ENCODE peak calls at places on chromosomes 13 and 19, in six cellular contexts. P is Peyer's patch; V is uterus; D is cardiac muscle cell; X is effector memory CD4-positive, alpha-beta T cell; Q is thyroid gland. I is an unnamed sample.
A peak's percentile ranks its signal among the peaks of the same experiment; 100 is the strongest.

GRCh38 chr13:25701304-25701703 is 329.5 kb downstream of the ATP8A2 start:
- DNase-seq in Q (no peak), X (no peak), D (no peak), P (no peak), V (no peak), I (no peak)

GRCh38 chr13:48637601-48638000 is 16.1 kb upstream of the CYSLTR2 start:
- DNase-seq in Q (no peak), V (no peak), X (no peak), D (no peak), P (no peak), I (no peak)

GRCh38 chr19:20179946-20180345 is 12.9 kb downstream of the ZNF486 start:
- DNase-seq in X (no peak), V (no peak), D (no peak), Q (no peak), P (no peak), I (no peak)

GRCh38 chr13:100497394-100497793 is 91.2 kb downstream of the GGACT start:
- DNase-seq in Q (no peak), X (no peak), P (no peak), V (no peak), D (peak; percentile 87), I (no peak)

GRCh38 chr13:31461923-31462322 is 262.1 kb downstream of the B3GLCT start:
- DNase-seq in P (no peak), X (no peak), D (no peak), V (no peak), Q (no peak), I (no peak)

GRCh38 chr13:91346848-91347211 is 657 bp upstream of the MIR17HG start:
- DNase-seq in Q (peak; percentile 52), D (peak; percentile 10), V (no peak), X (peak; percentile 14), P (peak; percentile 68), I (no peak)

GRCh38 chr19:38134538-38135149 is 89.4 kb downstream of the DPF1 start:
- DNase-seq in V (no peak), D (peak; percentile 53), Q (peak; percentile 8), X (no peak), P (peak; percentile 55), I (no peak)

GRCh38 chr13:86974995-86975328 is 696.2 kb upstream of the SLITRK5 start:
- DNase-seq in V (no peak), P (no peak), Q (no peak), D (peak; percentile 0), X (no peak), I (no peak)

GRCh38 chr19:54415208-54415900 is at the start of gene TTYH1:
- DNase-seq in D (no peak), V (no peak), P (no peak), Q (no peak), X (no peak), I (no peak)

GRCh38 chr19:20431826-20432225 is 133.8 kb downstream of the ZNF737 start:
- DNase-seq in V (no peak), D (no peak), X (no peak), P (no peak), Q (peak; percentile 35), I (no peak)

DNA sequence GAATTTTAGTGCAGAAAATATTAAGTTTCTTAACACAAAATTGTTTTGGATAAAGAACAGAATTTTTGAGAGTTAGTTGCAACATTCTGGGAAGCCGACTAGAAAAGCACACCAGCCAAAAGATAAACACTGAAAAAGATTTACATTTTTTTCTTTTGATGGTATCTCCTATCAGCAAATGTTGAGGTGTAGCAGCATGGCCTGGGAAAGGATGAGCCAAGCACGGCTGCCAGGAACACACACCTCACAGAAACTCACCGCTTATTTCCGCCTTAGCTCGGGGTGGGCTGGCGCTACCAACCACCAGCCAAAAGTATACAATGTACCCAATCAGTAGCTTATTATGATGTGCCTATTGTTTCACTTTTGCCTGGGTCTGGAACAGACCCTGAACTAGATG is 134.7 kb downstream of the MIPEP start:
- DNase-seq in D (no peak), X (no peak), Q (no peak), P (no peak), V (no peak), I (no peak)
- H3K27ac ChIP-seq in D (no peak overlapping the region), X (peak overlapping the region; percentile 31), Q (no peak overlapping the region), P (no peak overlapping the region), V (no peak overlapping the region), I (no peak overlapping the region)

DNA sequence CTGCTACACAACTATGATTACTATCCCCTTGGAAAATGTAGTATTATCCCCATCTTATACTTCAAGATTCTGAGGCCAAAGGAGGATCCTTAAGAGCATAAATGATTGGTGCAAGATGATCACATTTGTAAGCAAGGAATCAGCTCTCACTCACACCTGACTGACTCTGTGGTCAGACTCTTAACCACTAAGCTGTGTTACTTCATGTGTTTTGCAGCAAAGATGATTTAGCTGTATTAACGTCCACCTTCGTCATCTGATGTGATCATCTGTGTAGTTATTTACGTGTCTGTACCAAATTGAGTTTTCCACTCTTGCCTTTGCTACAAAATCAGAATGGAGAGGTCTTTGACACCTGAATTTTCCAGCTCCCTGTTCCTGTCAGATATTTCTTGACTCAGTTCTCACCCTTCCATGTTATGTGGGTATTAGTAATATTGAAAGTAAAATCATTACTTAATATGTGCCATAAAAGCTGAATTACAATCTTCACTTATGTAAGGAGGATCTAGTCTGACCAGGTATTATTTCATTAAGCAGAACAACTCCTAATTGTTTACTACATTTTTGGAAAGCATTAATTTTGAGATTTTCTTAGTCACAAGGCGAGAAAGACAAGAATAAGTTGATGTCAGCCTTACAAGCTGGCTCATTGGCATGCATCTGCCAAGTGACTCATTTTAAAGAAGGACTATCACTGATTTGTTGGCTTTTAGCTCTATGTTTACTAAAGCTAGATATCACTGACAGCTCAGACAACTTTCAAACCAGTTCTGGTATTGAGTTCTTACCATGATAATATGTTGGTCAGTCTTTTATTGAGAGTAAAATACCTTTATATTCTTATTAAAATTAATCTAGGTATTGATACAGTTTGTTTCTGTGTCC is 1279.8 kb upstream of the PCDH9 start:
- DNase-seq in Q (no peak), D (no peak), X (no peak), P (no peak), V (no peak), I (no peak)
- H3K4me1 ChIP-seq in Q (no peaks in the 10 kb centered on the region), D (no peaks in the 10 kb centered on the region), X (no peaks in the 10 kb centered on the region), P (no peaks in the 10 kb centered on the region), V (no peaks in the 10 kb centered on the region), I (no peaks in the 10 kb centered on the region)

GRCh38 chr13:41229356-41229755 is 34.0 kb downstream of the MTRF1 start:
- DNase-seq in V (no peak), P (no peak), Q (no peak), D (no peak), X (no peak), I (no peak)

GRCh38 chr13:41222259-41222852 is 28.0 kb upstream of the KBTBD7 start:
- DNase-seq in V (peak; percentile 23), D (peak; percentile 71), X (peak; percentile 28), Q (peak; percentile 25), P (peak; percentile 78), I (no peak)

DNA sequence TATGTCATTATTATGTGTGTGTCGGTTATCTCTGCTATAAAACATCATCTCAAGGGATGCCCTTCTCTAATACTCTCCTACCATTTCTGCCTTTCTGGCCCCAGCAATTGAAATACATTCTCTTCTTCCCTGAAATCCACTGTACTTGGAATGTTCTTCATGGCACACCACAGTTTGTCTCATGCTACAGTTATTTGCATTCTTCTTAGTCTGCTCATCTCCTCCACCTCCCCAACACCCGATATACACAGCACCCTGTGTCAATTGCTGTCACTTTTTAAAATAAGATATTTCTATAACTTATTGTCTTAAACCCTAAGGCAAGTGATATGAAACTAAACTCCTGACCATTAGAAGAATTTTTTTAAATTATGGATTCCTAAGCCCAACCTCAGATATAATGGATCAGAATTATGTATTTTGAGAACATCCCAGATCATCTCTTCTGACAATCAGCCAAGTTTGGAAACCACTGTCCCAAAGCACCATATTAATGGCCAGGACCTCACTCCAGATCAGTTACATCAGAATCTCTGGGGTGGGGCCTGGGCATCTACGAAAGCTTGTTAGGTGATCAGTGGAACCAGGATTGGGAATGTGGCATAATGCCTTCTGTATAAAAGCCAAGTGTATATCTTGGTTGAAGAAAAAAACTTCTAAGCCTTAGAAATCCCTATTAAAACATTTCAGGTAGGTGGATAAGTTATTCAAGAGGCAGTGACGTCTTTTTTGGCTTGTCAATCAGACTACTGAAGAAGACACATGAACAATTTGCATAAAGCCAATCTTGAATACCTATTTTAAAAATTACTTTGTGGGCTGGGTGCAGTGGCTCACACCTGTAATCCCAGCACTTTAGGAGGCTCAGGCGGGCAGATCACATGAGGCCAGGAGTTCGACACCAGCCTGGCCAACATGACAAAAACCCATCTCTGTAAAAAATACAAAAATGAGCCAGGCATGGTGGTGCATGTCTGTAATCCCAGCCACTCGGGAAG is 30.0 kb upstream of the KBTBD7 start:
- DNase-seq in P (no peak), X (no peak), V (no peak), Q (no peak), D (peak; percentile 32), I (no peak)
- H3K27ac ChIP-seq in P (no peak overlapping the region), X (no peak overlapping the region), V (no peak overlapping the region), Q (no peak overlapping the region), D (no peak overlapping the region), I (no peak overlapping the region)

GRCh38 chr19:48491793-48492123 is 19.9 kb downstream of the LMTK3 start:
- DNase-seq in D (no peak), P (no peak), Q (no peak), X (no peak), V (no peak), I (no peak)

GRCh38 chr19:48495391-48495790 is 16.2 kb downstream of the LMTK3 start:
- DNase-seq in P (peak; percentile 72), X (no peak), V (no peak), D (no peak), Q (no peak), I (no peak)

GRCh38 chr19:48493718-48494515 is 17.7 kb downstream of the LMTK3 start:
- DNase-seq in V (no peak), P (no peak), X (no peak), D (no peak), Q (no peak), I (no peak)

GRCh38 chr19:48490980-48491792 is 20.4 kb downstream of the LMTK3 start:
- DNase-seq in D (no peak), V (peak; percentile 54), P (peak; percentile 76), Q (peak; percentile 57), X (peak; percentile 49), I (no peak)

GRCh38 chr19:48492925-48493717 is 18.5 kb downstream of the LMTK3 start:
- DNase-seq in P (peak; percentile 97), X (peak; percentile 71), D (peak; percentile 99), V (peak; percentile 91), Q (peak; percentile 96), I (peak; percentile 91)
- H3K4me1 ChIP-seq in P (peaks cover 7% of the 10 kb centered on the region), X (peaks cover 26% of the 10 kb centered on the region), D (no peaks in the 10 kb centered on the region), V (peaks cover 7% of the 10 kb centered on the region), Q (peaks cover 14% of the 10 kb centered on the region), I (peaks cover 8% of the 10 kb centered on the region)

DNA sequence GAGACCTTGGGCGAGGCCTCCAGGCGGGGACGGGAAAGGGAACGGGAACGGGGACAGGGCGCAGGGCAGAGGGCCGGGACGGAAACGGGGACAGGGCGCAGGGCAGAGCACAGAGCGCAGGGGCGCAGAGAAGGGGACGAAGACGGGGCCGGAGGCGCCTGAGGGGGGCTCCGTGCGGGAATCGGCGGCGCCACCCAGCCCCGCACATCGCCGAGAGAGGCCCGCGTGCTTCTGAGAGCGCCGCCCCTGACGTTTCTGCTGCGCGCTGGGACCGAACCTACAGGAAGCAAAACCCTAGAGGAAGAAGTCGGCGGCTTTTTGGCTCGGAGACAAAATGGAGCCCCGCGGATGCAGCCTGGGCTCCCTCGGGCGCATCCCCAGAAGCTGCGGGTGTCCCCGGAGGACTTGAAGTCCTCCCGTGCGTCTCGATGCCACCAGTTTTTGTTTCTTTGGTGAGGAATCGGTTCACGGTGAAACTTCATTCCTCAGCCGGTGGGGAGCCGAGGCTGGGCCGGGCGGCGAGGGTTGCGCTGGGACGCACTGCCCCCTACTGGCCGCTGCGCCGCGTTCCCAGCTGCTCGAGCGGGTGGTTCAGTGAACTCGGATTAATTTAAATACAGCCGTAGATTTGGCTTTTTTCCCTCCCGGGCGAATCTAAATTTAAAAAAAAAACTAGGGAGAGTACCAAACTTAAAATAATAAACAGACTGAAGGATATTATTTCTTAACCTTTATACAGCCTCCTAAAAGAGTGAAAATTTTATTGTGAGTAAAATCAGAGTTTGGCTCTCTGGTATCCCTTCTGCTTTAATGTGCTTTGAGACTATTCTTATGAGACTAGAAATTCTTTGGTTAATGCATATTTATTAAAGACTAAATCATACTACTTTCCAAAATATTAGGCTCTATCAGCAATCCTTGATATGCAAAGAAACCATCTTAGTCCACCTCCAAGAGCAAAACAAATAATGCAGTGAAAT is 350.0 kb upstream of the ARGLU1 start:
- DNase-seq in D (peak; percentile 84), P (peak; percentile 82), Q (peak; percentile 61), V (peak; percentile 74), X (peak; percentile 28), I (peak; percentile 78)
- H3K27ac ChIP-seq in D (no peak overlapping the region), P (peak overlapping the region; percentile 74), Q (peak overlapping the region; percentile 63), V (peak overlapping the region; percentile 72), X (peak overlapping the region; percentile 46), I (peak overlapping the region; percentile 81)

I was measured in psoas muscle.